ENCODE peak calls at places on chromosomes 16 and 17, in four cellular contexts. One of them, this sample, is unnamed.

GRCh38 chr16:50195276-50195675 is 42.2 kb downstream of the TENT4B start:
- DNase-seq in iris pigment epithelial cell: peak
- DNase-seq in NCI-H774: no peak
- DNase-seq in activated CD4-positive, alpha-beta T cell treated with anti-CD3 and anti-CD28 coated beads, Interleukin-2, amount 50 U/mL, for 1 hour: no peak
- DNase-seq in this sample: no peak

GRCh38 chr17:78105101-78105500 is 23.5 kb downstream of the TMC6 start:
- DNase-seq in activated CD4-positive, alpha-beta T cell treated with anti-CD3 and anti-CD28 coated beads, Interleukin-2, amount 50 U/mL, for 1 hour: no peak
- DNase-seq in iris pigment epithelial cell: no peak
- DNase-seq in NCI-H774: no peak
- DNase-seq in this sample: no peak

GRCh38 chr17:55237268-55237667 is 27.5 kb upstream of the HLF start:
- DNase-seq in activated CD4-positive, alpha-beta T cell treated with anti-CD3 and anti-CD28 coated beads, Interleukin-2, amount 50 U/mL, for 1 hour: no peak
- DNase-seq in iris pigment epithelial cell: no peak
- DNase-seq in NCI-H774: no peak
- DNase-seq in this sample: no peak

GRCh38 chr17:38761612-38762011 is 9.1 kb downstream of the PSMB3 start:
- DNase-seq in activated CD4-positive, alpha-beta T cell treated with anti-CD3 and anti-CD28 coated beads, Interleukin-2, amount 50 U/mL, for 1 hour: peak
- DNase-seq in iris pigment epithelial cell: peak
- DNase-seq in NCI-H774: no peak
- DNase-seq in this sample: no peak

GRCh38 chr17:68294196-68294555 is 2.9 kb downstream of the ARSG start:
- DNase-seq in NCI-H774: no peak
- DNase-seq in activated CD4-positive, alpha-beta T cell treated with anti-CD3 and anti-CD28 coated beads, Interleukin-2, amount 50 U/mL, for 1 hour: no peak
- DNase-seq in iris pigment epithelial cell: no peak
- DNase-seq in this sample: no peak

GRCh38 chr17:22503322-22503899 is 811.1 kb downstream of the KCNJ18 start:
- DNase-seq in activated CD4-positive, alpha-beta T cell treated with anti-CD3 and anti-CD28 coated beads, Interleukin-2, amount 50 U/mL, for 1 hour: no peak
- DNase-seq in iris pigment epithelial cell: no peak
- DNase-seq in NCI-H774: no peak
- DNase-seq in this sample: no peak

GRCh38 chr16:9901-10665 is 43.3 kb downstream of the POLR3K start:
- DNase-seq in activated CD4-positive, alpha-beta T cell treated with anti-CD3 and anti-CD28 coated beads, Interleukin-2, amount 50 U/mL, for 1 hour: no peak
- DNase-seq in iris pigment epithelial cell: no peak
- DNase-seq in NCI-H774: no peak
- DNase-seq in this sample: no peak

GRCh38 chr17:1515640-1516402 is 591 bp downstream of the INPP5K start:
- DNase-seq in NCI-H774: no peak
- DNase-seq in activated CD4-positive, alpha-beta T cell treated with anti-CD3 and anti-CD28 coated beads, Interleukin-2, amount 50 U/mL, for 1 hour: peak
- DNase-seq in iris pigment epithelial cell: peak
- DNase-seq in this sample: peak

GRCh38 chr17:81711814-81712467 is at the start of gene SLC25A10:
- DNase-seq in NCI-H774: peak
- DNase-seq in iris pigment epithelial cell: peak
- DNase-seq in activated CD4-positive, alpha-beta T cell treated with anti-CD3 and anti-CD28 coated beads, Interleukin-2, amount 50 U/mL, for 1 hour: peak
- DNase-seq in this sample: peak

GRCh38 chr17:35057332-35057915 is 6.1 kb downstream of the RFFL start:
- DNase-seq in iris pigment epithelial cell: no peak
- DNase-seq in activated CD4-positive, alpha-beta T cell treated with anti-CD3 and anti-CD28 coated beads, Interleukin-2, amount 50 U/mL, for 1 hour: no peak
- DNase-seq in NCI-H774: no peak
- DNase-seq in this sample: no peak

GRCh38 chr17:47995241-47995935 is 24.5 kb downstream of the CDK5RAP3 start:
- DNase-seq in iris pigment epithelial cell: no peak
- DNase-seq in activated CD4-positive, alpha-beta T cell treated with anti-CD3 and anti-CD28 coated beads, Interleukin-2, amount 50 U/mL, for 1 hour: no peak
- DNase-seq in NCI-H774: no peak
- DNase-seq in this sample: no peak

GRCh38 chr17:80943346-80944145 is 48.1 kb upstream of the CHMP6 start:
- DNase-seq in NCI-H774: no peak
- DNase-seq in activated CD4-positive, alpha-beta T cell treated with anti-CD3 and anti-CD28 coated beads, Interleukin-2, amount 50 U/mL, for 1 hour: no peak
- DNase-seq in iris pigment epithelial cell: no peak
- DNase-seq in this sample: no peak

GRCh38 chr16:3965306-3965705 is 84.8 kb upstream of the CREBBP start:
- DNase-seq in iris pigment epithelial cell: no peak
- DNase-seq in NCI-H774: no peak
- DNase-seq in activated CD4-positive, alpha-beta T cell treated with anti-CD3 and anti-CD28 coated beads, Interleukin-2, amount 50 U/mL, for 1 hour: no peak
- DNase-seq in this sample: no peak

GRCh38 chr16:85306071-85306792 is 194.0 kb upstream of the CIBAR2 start:
- DNase-seq in NCI-H774: no peak
- DNase-seq in iris pigment epithelial cell: peak
- DNase-seq in activated CD4-positive, alpha-beta T cell treated with anti-CD3 and anti-CD28 coated beads, Interleukin-2, amount 50 U/mL, for 1 hour: peak
- DNase-seq in this sample: peak

GRCh38 chr16:86355951-86356350 is 154.4 kb upstream of the FOXF1 start:
- DNase-seq in NCI-H774: no peak
- DNase-seq in activated CD4-positive, alpha-beta T cell treated with anti-CD3 and anti-CD28 coated beads, Interleukin-2, amount 50 U/mL, for 1 hour: no peak
- DNase-seq in iris pigment epithelial cell: no peak
- DNase-seq in this sample: no peak

GRCh38 chr16:89319883-89320716 is 102.6 kb downstream of the ZNF778 start:
- DNase-seq in NCI-H774: no peak
- DNase-seq in iris pigment epithelial cell: peak
- DNase-seq in activated CD4-positive, alpha-beta T cell treated with anti-CD3 and anti-CD28 coated beads, Interleukin-2, amount 50 U/mL, for 1 hour: no peak
- DNase-seq in this sample: no peak

GRCh38 chr17:62774338-62774737 is 33.8 kb downstream of the MARCHF10 start:
- DNase-seq in NCI-H774: no peak
- DNase-seq in iris pigment epithelial cell: no peak
- DNase-seq in activated CD4-positive, alpha-beta T cell treated with anti-CD3 and anti-CD28 coated beads, Interleukin-2, amount 50 U/mL, for 1 hour: no peak
- DNase-seq in this sample: no peak

GRCh38 chr17:43406676-43407645 is 8.2 kb downstream of the ARL4D start:
- DNase-seq in activated CD4-positive, alpha-beta T cell treated with anti-CD3 and anti-CD28 coated beads, Interleukin-2, amount 50 U/mL, for 1 hour: no peak
- DNase-seq in iris pigment epithelial cell: peak
- DNase-seq in NCI-H774: no peak
- DNase-seq in this sample: no peak

GRCh38 chr16:84464116-84464515 is 40.3 kb downstream of the MEAK7 start:
- DNase-seq in iris pigment epithelial cell: no peak
- DNase-seq in activated CD4-positive, alpha-beta T cell treated with anti-CD3 and anti-CD28 coated beads, Interleukin-2, amount 50 U/mL, for 1 hour: no peak
- DNase-seq in NCI-H774: no peak
- DNase-seq in this sample: no peak

GRCh38 chr17:14845562-14846335 is 419.4 kb downstream of the PMP22 start:
- DNase-seq in iris pigment epithelial cell: peak
- DNase-seq in NCI-H774: peak
- DNase-seq in activated CD4-positive, alpha-beta T cell treated with anti-CD3 and anti-CD28 coated beads, Interleukin-2, amount 50 U/mL, for 1 hour: no peak
- DNase-seq in this sample: no peak

GRCh38 chr17:10620823-10621222 is 36.3 kb downstream of the MYH3 start:
- DNase-seq in iris pigment epithelial cell: no peak
- DNase-seq in activated CD4-positive, alpha-beta T cell treated with anti-CD3 and anti-CD28 coated beads, Interleukin-2, amount 50 U/mL, for 1 hour: no peak
- DNase-seq in NCI-H774: no peak
- DNase-seq in this sample: no peak